ENCODE peak calls at places on chromosomes 3 and 15, in four cellular contexts. E, H, Y and J are unnamed samples.

GRCh38 chr3:15307580-15307979 is 24.8 kb downstream of the SH3BP5 start:
- DNase-seq in H (no peak), E (no peak), Y (no peak), J (no peak)

GRCh38 chr15:84082739-84083138 is 152.8 kb upstream of the GOLGA6L4 start:
- DNase-seq in E (no peak), H (no peak), Y (no peak), J (no peak)

GRCh38 chr3:188353409-188353808 is 199.5 kb downstream of the LPP start:
- DNase-seq in E (no peak), H (no peak), Y (no peak), J (no peak)

GRCh38 chr15:35290301-35290721 is 205.2 kb upstream of the NANOGP8 start:
- DNase-seq in E (no peak), Y (peak), H (no peak), J (no peak)

GRCh38 chr15:77774350-77774749 is 141.6 kb upstream of the LINGO1 start:
- DNase-seq in Y (no peak), H (no peak), E (no peak), J (no peak)

GRCh38 chr3:24133441-24133840 is 188.4 kb downstream of the NR1D2 start:
- DNase-seq in E (no peak), H (no peak), Y (no peak), J (no peak)

GRCh38 chr3:98763814-98764691 is 913 bp downstream of the ST3GAL6 start:
- DNase-seq in E (no peak), H (no peak), Y (no peak), J (no peak)

GRCh38 chr3:169308654-169309325 is 354.7 kb downstream of the MECOM start:
- DNase-seq in E (no peak), Y (no peak), H (no peak), J (no peak)

GRCh38 chr3:168096210-168096795 is 579 bp upstream of the GOLIM4 start:
- DNase-seq in Y (peak), H (peak), E (no peak), J (no peak)

GRCh38 chr15:58793862-58794261 is 22.8 kb downstream of the MINDY2 start:
- DNase-seq in H (no peak), Y (no peak), E (peak), J (peak)

GRCh38 chr15:101450561-101451145 is 38.9 kb downstream of the PCSK6 start:
- DNase-seq in H (no peak), Y (no peak), E (no peak), J (peak)

GRCh38 chr15:40343512-40343911 is 2.8 kb upstream of the CCDC9B start:
- DNase-seq in E (no peak), H (no peak), Y (no peak), J (no peak)
- TF ChIP-seq POLR2A in E (no peak), H (no peak), Y (no peak), J (no peak)

DNA sequence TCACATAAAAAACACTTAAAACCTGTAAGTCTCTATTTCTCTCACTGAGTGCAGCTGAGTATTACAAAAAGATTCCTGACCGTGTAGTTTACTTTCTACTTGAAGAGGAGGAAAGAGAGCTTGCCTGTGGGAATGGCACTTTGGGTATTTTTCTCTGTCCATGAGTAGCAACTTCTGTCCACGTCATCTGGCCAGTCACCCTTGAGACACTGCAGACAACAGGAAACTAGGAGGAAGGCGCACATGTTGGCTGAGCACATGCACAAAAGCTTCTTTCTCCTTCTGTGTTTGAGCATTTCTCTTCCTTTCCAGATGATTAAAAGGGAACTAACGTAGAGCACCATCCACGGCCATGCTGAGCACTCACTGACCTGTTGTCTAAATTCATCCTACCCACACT is 19.7 kb downstream of the STARD5 start:
- DNase-seq in E (no peak), H (no peak), Y (no peak), J (no peak)
- TF ChIP-seq POLR2AphosphoS5 in E (no peak), H (no peak), Y (no peak), J (no peak)

GRCh38 chr3:39192490-39193092 is at the start of gene XIRP1:
- DNase-seq in H (no peak), E (no peak), Y (no peak), J (no peak)
- TF ChIP-seq POLR2A in H (no peak), E (no peak), Y (no peak), J (no peak)

DNA sequence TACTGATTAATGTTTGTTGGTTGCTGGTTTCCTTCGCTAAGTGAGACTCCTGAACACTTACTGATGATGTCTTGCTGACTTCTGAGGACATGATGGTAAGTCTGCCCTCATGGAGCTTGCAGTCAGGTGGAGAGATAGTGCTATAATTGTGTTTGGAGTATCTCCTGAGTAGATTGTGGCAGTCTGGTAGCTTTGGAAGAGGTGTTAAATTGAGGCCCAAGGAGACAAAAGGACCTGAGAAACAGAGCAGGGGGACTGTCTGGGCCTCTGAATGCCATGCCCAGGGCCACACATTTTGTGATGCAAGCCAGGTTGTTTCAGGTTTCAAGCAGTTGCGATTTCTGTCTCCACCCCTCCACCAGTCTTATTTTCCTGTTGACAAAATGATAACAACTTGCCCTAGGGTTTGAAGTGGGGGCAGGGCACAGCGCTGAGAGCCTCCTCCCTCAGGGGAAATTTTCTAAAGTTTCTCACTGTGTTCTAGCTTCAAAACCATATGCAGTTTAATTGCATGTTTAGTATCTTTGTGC is 16.7 kb downstream of the SMAD3 start:
- DNase-seq in H (no peak), Y (peak), E (no peak), J (no peak)
- TF ChIP-seq POLR2AphosphoS5 in H (no peak), Y (no peak), E (no peak), J (no peak)